ENCODE peak calls at places on chromosomes 6 and 20, in seven cellular contexts. One of them, this sample, is unnamed.

GRCh38 chr6:35014786-35015185 is 125.7 kb downstream of the ANKS1A start:
- DNase-seq in H1: no peak
- DNase-seq in heart left ventricle: no peak
- DNase-seq in A549: no peak
- DNase-seq in uterus: no peak
- DNase-seq in suprapubic skin: no peak
- DNase-seq in ovary: no peak
- DNase-seq in this sample: no peak

GRCh38 chr20:48107560-48107959 is 322.3 kb upstream of the SULF2 start:
- DNase-seq in heart left ventricle: no peak
- DNase-seq in A549: no peak
- DNase-seq in suprapubic skin: no peak
- DNase-seq in ovary: peak; percentile 68
- DNase-seq in H1: no peak
- DNase-seq in uterus: no peak
- DNase-seq in this sample: no peak

GRCh38 chr20:258269-258858 is 840 bp downstream of the DEFB132 start:
- DNase-seq in suprapubic skin: no peak
- DNase-seq in ovary: no peak
- DNase-seq in uterus: no peak
- DNase-seq in H1: no peak
- DNase-seq in heart left ventricle: no peak
- DNase-seq in A549: no peak
- DNase-seq in this sample: no peak

GRCh38 chr20:42093041-42093440 is 474.9 kb upstream of the CHD6 start:
- DNase-seq in H1: no peak
- DNase-seq in suprapubic skin: no peak
- DNase-seq in uterus: no peak
- DNase-seq in heart left ventricle: no peak
- DNase-seq in ovary: no peak
- DNase-seq in A549: no peak
- DNase-seq in this sample: no peak

GRCh38 chr6:71965404-71965803 is 79.1 kb downstream of the RIMS1 start:
- DNase-seq in H1: no peak
- DNase-seq in uterus: no peak
- DNase-seq in suprapubic skin: no peak
- DNase-seq in ovary: no peak
- DNase-seq in A549: no peak
- DNase-seq in heart left ventricle: no peak
- DNase-seq in this sample: no peak

GRCh38 chr6:53151676-53152075 is 3.0 kb upstream of the GCM1 start:
- DNase-seq in heart left ventricle: no peak
- DNase-seq in ovary: no peak
- DNase-seq in suprapubic skin: no peak
- DNase-seq in A549: peak; percentile 25
- DNase-seq in uterus: no peak
- DNase-seq in H1: peak; percentile 65
- DNase-seq in this sample: no peak

GRCh38 chr6:101266063-101266462 is 127.4 kb upstream of the GRIK2 start:
- DNase-seq in uterus: no peak
- DNase-seq in H1: no peak
- DNase-seq in heart left ventricle: no peak
- DNase-seq in ovary: no peak
- DNase-seq in suprapubic skin: no peak
- DNase-seq in A549: no peak
- DNase-seq in this sample: no peak

GRCh38 chr6:100347901-100348550 is 116.7 kb downstream of the SIM1 start:
- DNase-seq in suprapubic skin: no peak
- DNase-seq in H1: no peak
- DNase-seq in uterus: no peak
- DNase-seq in A549: no peak
- DNase-seq in heart left ventricle: no peak
- DNase-seq in ovary: no peak
- DNase-seq in this sample: no peak

GRCh38 chr20:53136473-53136872 is 164.3 kb downstream of the TSHZ2 start:
- DNase-seq in H1: no peak
- DNase-seq in A549: no peak
- DNase-seq in suprapubic skin: no peak
- DNase-seq in ovary: no peak
- DNase-seq in heart left ventricle: no peak
- DNase-seq in uterus: no peak
- DNase-seq in this sample: no peak

GRCh38 chr6:167537816-167538215 is 212.9 kb downstream of the TTLL2 start:
- DNase-seq in uterus: no peak
- DNase-seq in heart left ventricle: no peak
- DNase-seq in A549: no peak
- DNase-seq in suprapubic skin: no peak
- DNase-seq in H1: no peak
- DNase-seq in ovary: no peak
- DNase-seq in this sample: no peak

GRCh38 chr6:11366183-11366933 is 133.9 kb upstream of the NEDD9 start:
- DNase-seq in ovary: no peak
- DNase-seq in A549: peak; percentile 18
- DNase-seq in suprapubic skin: no peak
- DNase-seq in heart left ventricle: no peak
- DNase-seq in uterus: no peak
- DNase-seq in H1: no peak
- DNase-seq in this sample: no peak

GRCh38 chr6:118683881-118684872 is 32.8 kb upstream of the CEP85L start:
- DNase-seq in ovary: no peak
- DNase-seq in uterus: no peak
- DNase-seq in H1: no peak
- DNase-seq in A549: no peak
- DNase-seq in heart left ventricle: no peak
- DNase-seq in suprapubic skin: no peak
- DNase-seq in this sample: no peak

GRCh38 chr20:346640-347316 is at the start of gene NRSN2:
- DNase-seq in H1: peak; percentile 74
- DNase-seq in uterus: peak; percentile 59
- DNase-seq in A549: peak; percentile 77
- DNase-seq in ovary: peak; percentile 82
- DNase-seq in heart left ventricle: peak; percentile 74
- DNase-seq in suprapubic skin: peak; percentile 72
- DNase-seq in this sample: no peak

GRCh38 chr6:43091020-43091419 is 14.9 kb downstream of the PTK7 start:
- DNase-seq in H1: no peak
- DNase-seq in ovary: no peak
- DNase-seq in suprapubic skin: no peak
- DNase-seq in A549: no peak
- DNase-seq in uterus: no peak
- DNase-seq in heart left ventricle: no peak
- DNase-seq in this sample: no peak

GRCh38 chr6:145502417-145502816 is 232.9 kb downstream of the EPM2A start:
- DNase-seq in suprapubic skin: no peak
- DNase-seq in uterus: no peak
- DNase-seq in A549: peak; percentile 2
- DNase-seq in H1: no peak
- DNase-seq in ovary: no peak
- DNase-seq in heart left ventricle: no peak
- DNase-seq in this sample: no peak

GRCh38 chr6:112096901-112097300 is 9.5 kb downstream of the FAM229B start:
- DNase-seq in uterus: no peak
- DNase-seq in suprapubic skin: no peak
- DNase-seq in H1: no peak
- DNase-seq in heart left ventricle: no peak
- DNase-seq in A549: no peak
- DNase-seq in ovary: no peak
- DNase-seq in this sample: no peak

GRCh38 chr6:44036699-44037101 is 90.6 kb downstream of the MRPL14 start:
- DNase-seq in uterus: no peak
- DNase-seq in ovary: no peak
- DNase-seq in H1: no peak
- DNase-seq in heart left ventricle: no peak
- DNase-seq in suprapubic skin: peak; percentile 34
- DNase-seq in A549: no peak
- DNase-seq in this sample: no peak

GRCh38 chr6:170210651-170211403 is 80.1 kb downstream of the DLL1 start:
- DNase-seq in heart left ventricle: no peak
- DNase-seq in ovary: no peak
- DNase-seq in uterus: no peak
- DNase-seq in suprapubic skin: no peak
- DNase-seq in H1: peak; percentile 39
- DNase-seq in A549: no peak
- DNase-seq in this sample: peak; percentile 52

GRCh38 chr6:77451466-77451865 is 11.8 kb downstream of the HTR1B start:
- DNase-seq in ovary: no peak
- DNase-seq in suprapubic skin: no peak
- DNase-seq in H1: no peak
- DNase-seq in heart left ventricle: no peak
- DNase-seq in uterus: no peak
- DNase-seq in A549: no peak
- DNase-seq in this sample: no peak

GRCh38 chr20:35663813-35664543 is 722 bp downstream of the CPNE1 start:
- DNase-seq in A549: peak; percentile 51
- DNase-seq in ovary: peak; percentile 50
- DNase-seq in suprapubic skin: peak; percentile 69
- DNase-seq in uterus: peak; percentile 30
- DNase-seq in heart left ventricle: peak; percentile 34
- DNase-seq in H1: peak; percentile 66
- DNase-seq in this sample: no peak

GRCh38 chr6:134878136-134878535 is 71.8 kb downstream of the ALDH8A1 start:
- DNase-seq in ovary: no peak
- DNase-seq in A549: no peak
- DNase-seq in H1: no peak
- DNase-seq in heart left ventricle: no peak
- DNase-seq in uterus: no peak
- DNase-seq in suprapubic skin: no peak
- DNase-seq in this sample: no peak

GRCh38 chr6:25054469-25054868 is 118.7 kb upstream of the RIPOR2 start:
- DNase-seq in ovary: no peak
- DNase-seq in heart left ventricle: no peak
- DNase-seq in suprapubic skin: no peak
- DNase-seq in H1: no peak
- DNase-seq in uterus: no peak
- DNase-seq in A549: no peak
- DNase-seq in this sample: no peak

GRCh38 chr6:143176090-143177021 is 115.7 kb downstream of the AIG1 start:
- DNase-seq in uterus: no peak
- DNase-seq in suprapubic skin: no peak
- DNase-seq in H1: peak; percentile 69
- DNase-seq in ovary: no peak
- DNase-seq in A549: no peak
- DNase-seq in heart left ventricle: no peak
- DNase-seq in this sample: no peak

GRCh38 chr6:143125455-143125854 is 64.8 kb downstream of the AIG1 start:
- DNase-seq in ovary: no peak
- DNase-seq in H1: no peak
- DNase-seq in suprapubic skin: no peak
- DNase-seq in A549: no peak
- DNase-seq in heart left ventricle: no peak
- DNase-seq in uterus: no peak
- DNase-seq in this sample: no peak

GRCh38 chr6:6694368-6694780 is 105.9 kb downstream of the LY86 start:
- DNase-seq in heart left ventricle: no peak
- DNase-seq in uterus: no peak
- DNase-seq in suprapubic skin: no peak
- DNase-seq in ovary: no peak
- DNase-seq in A549: no peak
- DNase-seq in H1: peak; percentile 59
- DNase-seq in this sample: no peak
- H3K27ac ChIP-seq in heart left ventricle: peak overlapping the region; percentile 63
- H3K27ac ChIP-seq in uterus: peak overlapping the region; percentile 54
- H3K27ac ChIP-seq in suprapubic skin: peak overlapping the region; percentile 92
- H3K27ac ChIP-seq in ovary: no peak overlapping the region
- H3K27ac ChIP-seq in A549: no peak overlapping the region
- H3K27ac ChIP-seq in H1: no peak overlapping the region
- H3K27ac ChIP-seq in this sample: peak overlapping the region; percentile 81

GRCh38 chr6:139841794-139842215 is 467.4 kb upstream of the CITED2 start:
- DNase-seq in heart left ventricle: no peak
- DNase-seq in uterus: no peak
- DNase-seq in A549: no peak
- DNase-seq in ovary: no peak
- DNase-seq in H1: no peak
- DNase-seq in suprapubic skin: no peak
- DNase-seq in this sample: no peak
- H3K4me3 ChIP-seq in heart left ventricle: no peak overlapping the region
- H3K4me3 ChIP-seq in uterus: no peak overlapping the region
- H3K4me3 ChIP-seq in A549: no peak overlapping the region
- H3K4me3 ChIP-seq in ovary: no peak overlapping the region
- H3K4me3 ChIP-seq in H1: no peak overlapping the region
- H3K4me3 ChIP-seq in suprapubic skin: no peak overlapping the region
- H3K4me3 ChIP-seq in this sample: no peak overlapping the region

DNA sequence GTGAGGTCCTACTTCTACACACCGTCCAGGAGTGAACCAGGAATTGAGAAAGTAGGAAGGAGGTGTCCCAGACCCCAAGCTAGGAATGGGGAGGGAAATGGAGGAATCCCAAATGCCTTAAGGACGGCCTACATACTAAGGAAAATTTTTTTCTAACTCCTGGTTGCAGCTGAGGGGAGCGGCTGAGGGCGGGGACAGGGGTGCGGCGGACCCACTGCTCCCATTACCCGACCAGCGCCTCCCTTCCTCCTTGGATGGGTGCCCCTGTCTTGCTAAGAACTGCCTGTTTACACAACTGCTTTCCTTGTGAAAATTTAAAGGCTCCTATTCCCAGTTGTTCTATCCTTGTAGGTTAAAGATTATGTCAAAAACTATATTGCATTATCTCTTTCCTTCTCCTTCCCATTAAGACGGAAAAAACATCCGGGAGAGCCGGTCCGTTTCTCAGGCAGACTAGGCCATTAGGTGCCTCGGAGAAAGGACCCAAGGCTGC is 699 bp upstream of the HSPA1B start:
- DNase-seq in uterus: peak; percentile 95
- DNase-seq in suprapubic skin: peak; percentile 95
- DNase-seq in ovary: peak; percentile 91
- DNase-seq in heart left ventricle: peak; percentile 89
- DNase-seq in H1: peak; percentile 62
- DNase-seq in A549: peak; percentile 79
- DNase-seq in this sample: no peak
- TF ChIP-seq POLR2A in uterus: peak; percentile 37
- TF ChIP-seq POLR2A in suprapubic skin: peak; percentile 48
- TF ChIP-seq POLR2A in ovary: peak; percentile 72
- TF ChIP-seq POLR2A in heart left ventricle: peak; percentile 28
- TF ChIP-seq POLR2A in H1: peak; percentile 30
- TF ChIP-seq POLR2A in A549: no peak
- TF ChIP-seq POLR2A in this sample: peak; percentile 65

GRCh38 chr6:60670036-60670435 is 1616.0 kb downstream of the KHDRBS2 start:
- DNase-seq in uterus: no peak
- DNase-seq in heart left ventricle: no peak
- DNase-seq in A549: no peak
- DNase-seq in suprapubic skin: no peak
- DNase-seq in H1: no peak
- DNase-seq in ovary: no peak
- DNase-seq in this sample: no peak

GRCh38 chr6:60668428-60668827 is 1617.6 kb downstream of the KHDRBS2 start:
- DNase-seq in ovary: no peak
- DNase-seq in uterus: no peak
- DNase-seq in heart left ventricle: no peak
- DNase-seq in A549: no peak
- DNase-seq in H1: no peak
- DNase-seq in suprapubic skin: no peak
- DNase-seq in this sample: no peak

DNA sequence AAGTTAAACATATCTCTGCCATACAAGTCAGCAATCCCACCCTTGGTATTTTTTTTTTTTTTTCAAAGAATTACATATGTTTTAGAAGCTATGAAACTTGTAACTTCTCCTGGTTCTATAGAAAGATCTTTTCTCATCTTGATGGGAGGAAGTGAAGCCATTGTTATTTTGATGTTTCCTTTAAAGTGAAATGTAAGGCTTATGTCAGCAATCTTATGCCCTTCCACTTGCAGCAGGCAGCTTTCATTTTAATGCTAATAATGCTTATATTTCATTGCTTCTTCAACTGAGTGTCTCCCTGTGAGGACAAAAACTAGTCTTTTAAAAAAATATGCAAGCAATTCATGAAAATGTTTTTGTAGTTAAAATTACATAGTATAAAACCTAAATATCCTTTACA is 1614.7 kb downstream of the KHDRBS2 start:
- DNase-seq in A549: no peak
- DNase-seq in ovary: no peak
- DNase-seq in H1: no peak
- DNase-seq in heart left ventricle: no peak
- DNase-seq in uterus: no peak
- DNase-seq in suprapubic skin: no peak
- DNase-seq in this sample: no peak
- H3K27ac ChIP-seq in A549: no peak overlapping the region
- H3K27ac ChIP-seq in ovary: no peak overlapping the region
- H3K27ac ChIP-seq in H1: no peak overlapping the region
- H3K27ac ChIP-seq in heart left ventricle: no peak overlapping the region
- H3K27ac ChIP-seq in uterus: no peak overlapping the region
- H3K27ac ChIP-seq in suprapubic skin: no peak overlapping the region
- H3K27ac ChIP-seq in this sample: no peak overlapping the region